ENCODE peak calls at places on chromosomes 13 and 19, in four cellular contexts. L, T, I and H are unnamed samples.
A peak's percentile ranks its signal among the peaks of the same experiment; 100 is the strongest.

GRCh38 chr13:113058988-113059850 is 46.4 kb upstream of the F7 start:
- DNase-seq in L (no peak), I (no peak), T (no peak), H (no peak)

GRCh38 chr19:18531485-18531884 is 9.6 kb upstream of the ELL start:
- DNase-seq in T (no peak), L (no peak), I (no peak), H (no peak)

GRCh38 chr19:6724631-6725185 is 4.3 kb upstream of the C3 start:
- DNase-seq in L (no peak), T (no peak), I (no peak), H (no peak)

GRCh38 chr19:40217027-40217810 is 965 bp downstream of the TTC9B start:
- DNase-seq in I (no peak), T (no peak), L (no peak), H (no peak)

GRCh38 chr19:16520074-16520973 is 21.9 kb downstream of the CHERP start:
- DNase-seq in I (no peak), L (no peak), T (no peak), H (no peak)

GRCh38 chr13:32116210-32116609 is 84.6 kb downstream of the FRY start:
- DNase-seq in T (no peak), I (no peak), L (no peak), H (no peak)

GRCh38 chr19:1847348-1847683 is 967 bp downstream of the REXO1 start:
- DNase-seq in T (no peak), I (no peak), L (no peak), H (no peak)

GRCh38 chr13:80259159-80259558 is 81.8 kb downstream of the SPRY2 start:
- DNase-seq in L (no peak), I (no peak), T (no peak), H (no peak)

GRCh38 chr19:55613930-55614710 is 8.7 kb downstream of the ZNF865 start:
- DNase-seq in I (no peak), L (no peak), T (no peak), H (no peak)

GRCh38 chr19:48341006-48341405 is 15.7 kb downstream of the EMP3 start:
- DNase-seq in T (peak; percentile 57), I (no peak), L (no peak), H (no peak)

GRCh38 chr13:36839981-36840380 is 21.0 kb downstream of the RFXAP start:
- DNase-seq in T (no peak), L (no peak), I (no peak), H (no peak)

GRCh38 chr19:37594982-37595382 is 306 bp downstream of the ZNF540 start:
- DNase-seq in T (no peak), I (peak; percentile 72), L (no peak), H (peak; percentile 15)

GRCh38 chr19:47509973-47510372 is 4.9 kb downstream of the NAPA start:
- DNase-seq in I (peak; percentile 74), T (no peak), L (no peak), H (no peak)

GRCh38 chr19:3458595-3459284 is 21.6 kb downstream of the SMIM24 start:
- DNase-seq in T (peak; percentile 46), I (no peak), L (no peak), H (no peak)

GRCh38 chr13:28719656-28720055 is 886 bp upstream of the SLC46A3 start:
- DNase-seq in T (peak; percentile 95), L (peak; percentile 69), I (no peak), H (no peak)

GRCh38 chr19:8512115-8512967 is 1.6 kb downstream of the ZNF414 start:
- DNase-seq in T (peak; percentile 25), I (no peak), L (no peak), H (no peak)

GRCh38 chr13:63190219-63190618 is 1774.6 kb upstream of the PCDH20 start:
- DNase-seq in T (no peak), I (no peak), L (no peak), H (no peak)

GRCh38 chr19:24177686-24178085 is 90.7 kb downstream of the ZNF254 start:
- DNase-seq in L (no peak), I (no peak), T (no peak), H (no peak)

GRCh38 chr13:21232196-21232595 is 55.7 kb downstream of the MRPL57 start:
- DNase-seq in T (peak; percentile 54), I (no peak), L (no peak), H (no peak)

GRCh38 chr19:51375504-51376221 is 3.2 kb upstream of the NKG7 start:
- DNase-seq in I (no peak), L (no peak), T (no peak), H (no peak)

GRCh38 chr19:47019431-47020041 is at the start of gene NPAS1:
- DNase-seq in T (no peak), I (no peak), L (no peak), H (no peak)

GRCh38 chr13:46893820-46894533 is 2.9 kb downstream of the HTR2A start:
- DNase-seq in I (no peak), L (no peak), T (peak; percentile 53), H (no peak)

GRCh38 chr19:5354403-5354802 is 13.8 kb upstream of the PTPRS start:
- DNase-seq in I (no peak), T (peak; percentile 29), L (no peak), H (no peak)

DNA sequence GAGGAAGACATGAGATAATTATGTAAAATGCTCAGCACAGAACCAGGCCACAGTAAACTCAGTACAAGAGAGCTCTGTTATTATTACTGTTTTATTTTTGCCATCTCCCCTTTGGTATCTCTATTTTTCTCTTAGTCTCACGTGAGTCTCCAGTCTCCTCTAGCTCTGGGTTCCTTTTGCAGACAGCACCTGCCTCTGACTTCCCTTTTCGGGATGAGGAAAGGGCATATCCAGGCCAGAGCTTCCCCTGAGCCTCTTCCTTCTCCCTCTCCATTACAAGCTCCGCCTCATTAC is 6.1 kb upstream of the CNFN start:
- DNase-seq in I (no peak), T (no peak), L (no peak), H (no peak)
- H3K4me3 ChIP-seq in I (peak overlapping the region; percentile 44), T (no peak overlapping the region), L (peak overlapping the region; percentile 60), H (peak overlapping the region; percentile 64)

GRCh38 chr19:35899547-35900214 is 659 bp downstream of the NFKBID start:
- DNase-seq in L (peak; percentile 9), I (peak; percentile 63), T (peak; percentile 81), H (peak; percentile 38)

GRCh38 chr19:35902870-35903475 is 644 bp downstream of the HCST start:
- DNase-seq in I (no peak), T (no peak), L (no peak), H (no peak)

GRCh38 chr19:35901854-35902661 is at the start of gene HCST:
- DNase-seq in I (no peak), L (no peak), T (peak; percentile 11), H (no peak)

GRCh38 chr19:35903550-35904179 is 1.3 kb downstream of the HCST start:
- DNase-seq in I (peak; percentile 78), T (peak; percentile 58), L (peak; percentile 17), H (peak; percentile 53)

GRCh38 chr19:35901055-35901644 is 810 bp upstream of the NFKBID start:
- DNase-seq in L (peak; percentile 9), I (no peak), T (peak; percentile 46), H (no peak)
- TF ChIP-seq CTCF in L (no peak), I (no peak), T (no peak), H (no peak)

GRCh38 chr13:19960673-19961015 is 2.1 kb downstream of the ZMYM2 start:
- DNase-seq in T (peak; percentile 18), I (no peak), L (no peak), H (no peak)
- H3K4me3 ChIP-seq in T (no peak overlapping the region), I (no peak overlapping the region), L (peak overlapping the region; percentile 83), H (peak overlapping the region; percentile 57)

GRCh38 chr19:14383556-14383897 is 2.3 kb downstream of the ADGRE5 start:
- DNase-seq in L (no peak), T (peak; percentile 44), I (no peak), H (no peak)
- TF ChIP-seq CTCF in L (peak; percentile 3), T (peak; percentile 7), I (no peak), H (no peak)

GRCh38 chr19:45350477-45351058 is 10.0 kb downstream of the KLC3 start:
- DNase-seq in L (no peak), I (no peak), T (no peak), H (no peak)
- H3K4me3 ChIP-seq in L (no peak overlapping the region), I (no peak overlapping the region), T (no peak overlapping the region), H (no peak overlapping the region)

DNA sequence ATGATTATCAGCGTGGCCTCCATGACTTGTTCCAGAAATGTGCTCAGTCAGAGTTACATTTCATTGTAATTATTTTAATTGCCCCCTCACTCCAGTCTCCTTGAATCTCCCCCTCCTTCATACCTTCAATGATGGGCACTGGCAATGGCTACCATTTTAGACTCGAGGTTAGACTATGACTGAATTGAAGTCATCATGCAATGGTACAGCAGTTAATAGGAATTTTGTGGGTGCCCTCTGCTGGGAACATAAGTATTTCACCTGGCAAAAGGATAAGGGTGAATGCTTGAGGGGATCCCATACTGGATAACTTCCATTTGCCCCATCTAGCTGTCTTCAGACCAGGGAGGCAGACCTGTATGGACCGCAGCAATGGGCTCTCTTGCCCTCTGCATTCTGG is 32.2 kb upstream of the USP12 start:
- DNase-seq in I (no peak), L (no peak), T (peak; percentile 57), H (no peak)
- TF ChIP-seq CTCF in I (peak; percentile 9), L (no peak), T (peak; percentile 23), H (no peak)

DNA sequence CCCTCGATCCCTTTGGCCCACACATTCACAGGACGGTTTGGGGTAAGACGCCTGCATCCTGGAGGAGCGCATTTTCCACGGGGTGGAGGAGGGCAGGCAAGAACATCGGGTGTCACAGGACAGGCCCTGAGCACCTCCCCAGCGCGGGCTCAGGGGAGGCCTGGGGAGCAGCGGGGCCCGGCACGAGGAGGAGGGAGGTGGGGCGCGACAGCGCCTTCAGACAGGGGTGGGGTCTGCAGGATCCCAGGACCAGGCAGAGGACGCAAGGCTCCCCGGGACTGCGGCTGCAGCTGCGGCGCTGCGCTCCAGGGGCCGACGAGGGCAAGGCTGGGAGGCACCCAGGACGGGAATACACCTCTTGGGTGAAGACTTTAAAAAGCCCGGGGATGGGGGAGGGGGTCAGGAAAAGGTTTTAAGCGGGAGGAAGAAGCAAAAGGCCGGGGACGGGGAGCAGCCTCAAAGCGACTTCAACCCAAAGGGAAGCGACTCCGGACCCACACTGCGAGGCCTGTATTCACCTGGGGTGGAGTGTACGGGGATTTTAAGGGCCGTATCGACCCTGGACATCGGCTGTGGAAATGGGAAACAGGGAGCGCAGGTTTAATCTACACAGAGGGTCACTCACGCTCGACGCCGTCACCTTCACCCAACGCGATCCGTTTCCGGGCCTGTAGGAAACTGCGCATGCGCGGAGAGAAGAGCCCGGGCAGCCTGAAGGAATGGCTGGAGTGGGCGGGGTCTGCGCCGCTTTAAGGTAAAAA is at the start of gene ZNF415:
- DNase-seq in T (peak; percentile 76), I (peak; percentile 75), L (no peak), H (peak; percentile 10)
- H3K4me3 ChIP-seq in T (peak within 1 kb of the TSS; percentile 46), I (peak within 1 kb of the TSS; percentile 46), L (peak within 1 kb of the TSS; percentile 78), H (peak within 1 kb of the TSS; percentile 17)

GRCh38 chr13:48078251-48078656 is 16.6 kb downstream of the MED4 start:
- DNase-seq in I (no peak), T (no peak), L (no peak), H (no peak)
- TF ChIP-seq CTCF in I (no peak), T (peak; percentile 14), L (no peak), H (peak; percentile 12)